ENCODE peak calls at places on chromosomes 2 and 18, in five cellular contexts. F is A549, B is IMR-90, X is uterus, O is gastrocnemius medialis. G is an unnamed sample.

GRCh38 chr18:73835656-73836055 is 312.0 kb downstream of the FBXO15 start:
- DNase-seq in B (peak; percentile 32), O (no peak), F (no peak), X (no peak), G (no peak)

GRCh38 chr2:20349457-20350034 is 1.1 kb downstream of the PUM2 start:
- DNase-seq in O (no peak), X (no peak), F (no peak), B (peak; percentile 27), G (no peak)

GRCh38 chr2:215507836-215508235 is 72.0 kb upstream of the FN1 start:
- DNase-seq in B (no peak), F (no peak), X (no peak), O (no peak), G (no peak)

GRCh38 chr2:126329152-126329551 is 326.8 kb upstream of the GYPC start:
- DNase-seq in B (no peak), F (no peak), O (no peak), X (no peak), G (no peak)

GRCh38 chr2:133886735-133887675 is 318.7 kb upstream of the NCKAP5 start:
- DNase-seq in F (peak; percentile 71), X (peak; percentile 27), B (peak; percentile 80), O (peak; percentile 29), G (peak; percentile 63)

GRCh38 chr2:10124538-10125045 is 2.1 kb downstream of the RRM2 start:
- DNase-seq in B (peak; percentile 82), X (no peak), F (no peak), O (peak; percentile 32), G (no peak)

GRCh38 chr2:223019390-223019930 is 32.5 kb upstream of the KCNE4 start:
- DNase-seq in F (no peak), B (no peak), O (no peak), X (no peak), G (no peak)

GRCh38 chr2:164620873-164621760 is at the start of gene GRB14:
- DNase-seq in B (no peak), F (peak; percentile 78), X (no peak), O (peak; percentile 28), G (peak; percentile 65)

GRCh38 chr2:23402205-23402740 is 17.3 kb downstream of the KLHL29 start:
- DNase-seq in B (no peak), X (no peak), F (no peak), O (no peak), G (no peak)

GRCh38 chr2:202945-203344 is 60.9 kb downstream of the SH3YL1 start:
- DNase-seq in O (no peak), B (no peak), X (no peak), F (no peak), G (no peak)

GRCh38 chr2:171281116-171281515 is 120.4 kb upstream of the TLK1 start:
- DNase-seq in X (no peak), O (no peak), F (no peak), B (no peak), G (no peak)

GRCh38 chr2:122643725-122644329 is 888.4 kb downstream of the TSN start:
- DNase-seq in F (no peak), X (no peak), B (peak; percentile 1), O (no peak), G (no peak)

GRCh38 chr2:225602205-225602604 is 202.7 kb downstream of the NYAP2 start:
- DNase-seq in B (no peak), F (no peak), X (no peak), O (no peak), G (no peak)

GRCh38 chr2:40101076-40101688 is 322.1 kb upstream of the THUMPD2 start:
- DNase-seq in F (no peak), B (peak; percentile 92), X (no peak), O (no peak), G (no peak)

GRCh38 chr2:128797533-128797932 is 478.9 kb upstream of the HS6ST1 start:
- DNase-seq in B (no peak), F (no peak), O (no peak), X (no peak), G (no peak)

GRCh38 chr2:237998530-237998929 is 31.7 kb downstream of the UBE2F start:
- DNase-seq in B (peak; percentile 41), O (no peak), F (no peak), X (no peak), G (no peak)

GRCh38 chr2:174013310-174013751 is 48.2 kb upstream of the SP3 start:
- DNase-seq in X (peak; percentile 68), F (no peak), B (no peak), O (no peak), G (peak; percentile 58)

GRCh38 chr2:104431701-104432121 is 422.2 kb upstream of the POU3F3 start:
- DNase-seq in X (no peak), O (no peak), F (no peak), B (no peak), G (no peak)

GRCh38 chr2:241768251-241768711 is 8.3 kb upstream of the GAL3ST2 start:
- DNase-seq in X (no peak), O (no peak), F (no peak), B (no peak), G (no peak)

GRCh38 chr2:188291617-188292445 is at the start of gene GULP1:
- DNase-seq in X (peak; percentile 80), B (peak; percentile 75), F (peak; percentile 47), O (peak; percentile 58), G (peak; percentile 75)

GRCh38 chr2:1740714-1741584 is 3.4 kb downstream of the PXDN start:
- DNase-seq in O (no peak), X (no peak), F (no peak), B (no peak), G (no peak)

GRCh38 chr2:78486565-78486964 is 538.9 kb upstream of the REG3G start:
- DNase-seq in F (no peak), O (no peak), B (no peak), X (no peak), G (no peak)

GRCh38 chr2:206289391-206289790 is 14.9 kb downstream of the ZDBF2 start:
- DNase-seq in B (no peak), F (no peak), O (no peak), X (no peak), G (no peak)

GRCh38 chr2:195532628-195533271 is 124.3 kb upstream of the SLC39A10 start:
- DNase-seq in F (no peak), O (no peak), X (no peak), B (peak; percentile 63), G (no peak)

GRCh38 chr2:202494300-202494699 is 118.2 kb downstream of the BMPR2 start:
- DNase-seq in X (no peak), F (no peak), B (peak; percentile 96), O (no peak), G (no peak)

GRCh38 chr2:66574701-66575624 is 140.0 kb downstream of the MEIS1 start:
- DNase-seq in O (peak; percentile 17), B (peak; percentile 91), X (peak; percentile 83), F (peak; percentile 79), G (peak; percentile 60)

GRCh38 chr2:57759131-57759530 is 287.5 kb upstream of the VRK2 start:
- DNase-seq in X (no peak), F (no peak), B (no peak), O (no peak), G (no peak)

GRCh38 chr2:64440831-64441230 is 13.1 kb upstream of the LGALSL start:
- DNase-seq in F (no peak), O (no peak), B (no peak), X (no peak), G (no peak)

GRCh38 chr2:121038031-121038430 is 247.0 kb downstream of the TFCP2L1 start:
- DNase-seq in O (no peak), X (no peak), B (no peak), F (no peak), G (no peak)

GRCh38 chr2:61044596-61044995 is 21.1 kb upstream of the SANBR start:
- DNase-seq in B (no peak), O (no peak), F (no peak), X (no peak), G (peak; percentile 27)

GRCh38 chr2:99905025-99905424 is 237.4 kb downstream of the AFF3 start:
- DNase-seq in F (no peak), O (no peak), X (no peak), B (no peak), G (no peak)

GRCh38 chr18:37253424-37254255 is 312.0 kb downstream of the CELF4 start:
- DNase-seq in O (no peak), F (peak; percentile 21), B (no peak), X (no peak), G (no peak)

GRCh38 chr2:1499033-1499795 is 86.0 kb downstream of the TPO start:
- DNase-seq in X (no peak), B (no peak), F (no peak), O (no peak), G (no peak)

GRCh38 chr2:43075054-43075593 is 151.3 kb downstream of the ZFP36L2 start:
- DNase-seq in O (peak; percentile 77), X (peak; percentile 84), B (peak; percentile 99), F (no peak), G (peak; percentile 86)
- TF ChIP-seq POLR2A in O (no peak), X (peak; percentile 9), B (no peak), F (no peak), G (no peak)

DNA sequence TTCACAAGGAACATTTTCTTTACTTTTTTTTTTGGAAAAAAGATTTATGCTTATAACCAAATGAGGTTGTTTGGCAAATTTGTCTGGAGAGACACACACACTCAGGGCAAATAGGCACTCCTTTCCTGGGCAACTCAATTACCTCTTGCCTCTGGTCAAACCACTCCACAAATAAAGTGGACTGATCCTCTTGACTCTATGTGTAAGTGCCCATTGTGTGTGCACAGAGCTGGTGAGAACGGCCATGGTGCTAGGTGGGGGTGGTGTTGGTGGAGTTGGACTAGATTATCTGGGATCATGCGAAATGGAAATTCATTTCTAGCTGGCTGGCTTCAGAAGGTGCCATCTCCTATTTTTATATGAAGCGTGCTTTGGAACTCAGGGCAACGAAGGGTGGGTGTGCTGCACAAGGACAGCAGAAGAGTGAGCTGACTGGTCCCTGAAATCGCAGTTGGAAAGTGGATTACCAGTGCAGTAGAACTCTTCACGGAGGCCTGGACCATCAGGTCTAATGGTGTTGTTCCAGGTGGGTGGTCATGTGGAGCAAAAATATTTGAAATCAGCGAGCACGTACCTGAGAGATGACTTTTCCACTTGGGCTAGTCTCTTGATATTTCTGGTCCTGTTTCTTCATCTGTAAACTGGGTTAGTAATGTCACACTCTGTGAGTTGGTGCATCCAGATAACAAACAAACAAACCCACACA is 149.9 kb downstream of the RPIA start:
- DNase-seq in O (no peak), B (no peak), X (no peak), F (no peak), G (no peak)
- TF ChIP-seq POLR2A in O (no peak), B (no peak), X (no peak), F (no peak), G (no peak)

GRCh38 chr2:119071476-119071875 is 87.1 kb downstream of the C1QL2 start:
- DNase-seq in X (no peak), B (no peak), F (no peak), O (no peak), G (no peak)
- TF ChIP-seq POLR2A in X (no peak), B (no peak), F (no peak), O (no peak), G (no peak)

DNA sequence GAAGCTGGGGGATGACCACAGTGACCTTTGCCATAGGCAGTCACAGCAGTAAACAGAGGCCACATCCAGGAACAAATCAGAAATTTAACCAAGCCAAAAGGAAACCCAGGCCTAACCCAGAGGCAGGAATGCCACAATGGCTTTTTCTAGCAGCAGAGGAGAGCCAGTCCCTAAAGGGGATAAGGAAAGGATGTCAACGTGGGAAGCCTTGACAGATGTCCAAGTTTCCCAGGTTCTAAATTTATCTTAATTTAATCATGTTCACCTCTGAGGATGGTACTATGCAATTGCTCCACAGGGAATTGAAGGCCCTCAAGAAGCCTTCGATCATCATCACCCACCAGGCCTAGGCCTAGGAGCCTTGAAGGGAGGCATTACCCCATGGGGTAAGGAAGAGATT is 374.7 kb downstream of the TNS1 start:
- DNase-seq in F (no peak), O (no peak), X (no peak), B (no peak), G (no peak)
- TF ChIP-seq POLR2A in F (no peak), O (no peak), X (no peak), B (no peak), G (no peak)

GRCh38 chr2:69296421-69296820 is 90.6 kb downstream of the GFPT1 start:
- DNase-seq in X (no peak), O (no peak), F (no peak), B (no peak), G (no peak)
- TF ChIP-seq POLR2A in X (no peak), O (no peak), F (no peak), B (no peak), G (no peak)